ENCODE peak calls at places on chromosomes 6 and 20, in six cellular contexts. One of them, this sample, is unnamed.

GRCh38 chr6:170227521-170227983 is 63.3 kb downstream of the DLL1 start:
- DNase-seq in H1: no peak
- DNase-seq in A549: no peak
- DNase-seq in endothelial cell of umbilical vein: no peak
- DNase-seq in K562: no peak
- DNase-seq in HepG2: no peak
- DNase-seq in this sample: no peak

GRCh38 chr6:121615493-121615892 is 180.0 kb downstream of the GJA1 start:
- DNase-seq in H1: no peak
- DNase-seq in A549: no peak
- DNase-seq in endothelial cell of umbilical vein: peak
- DNase-seq in K562: peak
- DNase-seq in HepG2: no peak
- DNase-seq in this sample: peak

GRCh38 chr20:40493551-40493950 is 195.5 kb downstream of the MAFB start:
- DNase-seq in H1: no peak
- DNase-seq in A549: no peak
- DNase-seq in endothelial cell of umbilical vein: no peak
- DNase-seq in K562: no peak
- DNase-seq in HepG2: no peak
- DNase-seq in this sample: no peak

GRCh38 chr20:6994452-6994851 is 227.0 kb downstream of the BMP2 start:
- DNase-seq in H1: no peak
- DNase-seq in A549: peak
- DNase-seq in endothelial cell of umbilical vein: no peak
- DNase-seq in K562: no peak
- DNase-seq in HepG2: no peak
- DNase-seq in this sample: no peak

GRCh38 chr20:21315138-21315537 is 12.0 kb downstream of the XRN2 start:
- DNase-seq in H1: no peak
- DNase-seq in A549: no peak
- DNase-seq in endothelial cell of umbilical vein: no peak
- DNase-seq in K562: no peak
- DNase-seq in HepG2: no peak
- DNase-seq in this sample: no peak

GRCh38 chr6:42498473-42499128 is 46.9 kb upstream of the TRERF1 start:
- DNase-seq in H1: no peak
- DNase-seq in A549: no peak
- DNase-seq in endothelial cell of umbilical vein: no peak
- DNase-seq in K562: no peak
- DNase-seq in HepG2: peak
- DNase-seq in this sample: peak

GRCh38 chr6:137277971-137278602 is 58.9 kb upstream of the IFNGR1 start:
- DNase-seq in H1: no peak
- DNase-seq in A549: peak
- DNase-seq in endothelial cell of umbilical vein: peak
- DNase-seq in K562: no peak
- DNase-seq in HepG2: peak
- DNase-seq in this sample: peak

GRCh38 chr6:143400258-143401059 is 50.0 kb downstream of the ADAT2 start:
- DNase-seq in H1: no peak
- DNase-seq in A549: no peak
- DNase-seq in endothelial cell of umbilical vein: no peak
- DNase-seq in K562: no peak
- DNase-seq in HepG2: peak
- DNase-seq in this sample: no peak

GRCh38 chr6:53066059-53066406 is 829 bp downstream of the FBXO9 start:
- DNase-seq in H1: no peak
- DNase-seq in A549: peak
- DNase-seq in endothelial cell of umbilical vein: peak
- DNase-seq in K562: peak
- DNase-seq in HepG2: no peak
- DNase-seq in this sample: no peak
- TF ChIP-seq JUN in H1: no peak
- TF ChIP-seq JUN in A549: no peak
- TF ChIP-seq JUN in endothelial cell of umbilical vein: no peak
- TF ChIP-seq JUN in K562: no peak
- TF ChIP-seq JUN in HepG2: no peak
- TF ChIP-seq JUN in this sample: no peak

DNA sequence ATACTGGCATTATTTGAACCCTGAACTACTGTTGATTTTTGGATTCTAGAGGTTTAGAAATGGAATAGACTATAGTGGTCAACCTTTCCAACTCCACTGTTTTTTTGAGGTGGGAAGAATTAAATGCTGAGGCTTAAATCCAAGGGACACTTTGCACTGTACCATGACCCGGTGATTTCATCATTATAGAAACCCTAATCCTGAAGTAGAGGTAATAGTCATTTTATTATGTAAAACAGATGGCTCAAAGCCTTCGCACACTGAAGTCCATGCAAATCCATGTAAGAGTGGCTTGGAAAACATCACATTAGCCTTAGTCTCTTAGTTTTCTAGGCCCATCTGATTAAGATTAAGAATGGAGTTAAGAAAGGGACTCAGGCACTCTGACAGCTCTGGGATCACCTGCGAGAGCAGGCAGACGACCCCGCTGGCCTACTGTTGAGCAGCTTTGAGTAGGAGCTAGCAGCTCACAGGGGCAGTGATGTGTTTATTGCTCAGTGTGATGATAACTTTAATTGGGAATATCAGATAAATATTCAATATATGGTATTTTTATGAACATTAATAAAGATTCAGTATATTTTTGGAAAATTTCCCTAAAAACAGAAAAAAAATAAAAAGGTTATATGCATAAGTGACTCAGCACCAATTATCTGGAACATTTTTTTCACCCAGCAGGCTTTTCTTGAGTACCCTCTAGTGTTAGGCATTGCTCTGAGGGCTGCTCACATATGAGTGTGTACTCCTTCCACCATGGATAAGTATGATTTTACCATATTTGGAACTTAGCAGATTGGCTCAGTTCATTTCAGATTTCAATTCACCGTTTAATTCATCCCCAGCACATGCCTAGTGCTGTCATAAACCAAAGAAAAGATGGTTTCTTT is 13.4 kb downstream of the SLX4IP start:
- DNase-seq in H1: no peak
- DNase-seq in A549: no peak
- DNase-seq in endothelial cell of umbilical vein: no peak
- DNase-seq in K562: no peak
- DNase-seq in HepG2: no peak
- DNase-seq in this sample: no peak
- TF ChIP-seq JUN in H1: no peak
- TF ChIP-seq JUN in A549: no peak
- TF ChIP-seq JUN in endothelial cell of umbilical vein: no peak
- TF ChIP-seq JUN in K562: no peak
- TF ChIP-seq JUN in HepG2: no peak
- TF ChIP-seq JUN in this sample: no peak

DNA sequence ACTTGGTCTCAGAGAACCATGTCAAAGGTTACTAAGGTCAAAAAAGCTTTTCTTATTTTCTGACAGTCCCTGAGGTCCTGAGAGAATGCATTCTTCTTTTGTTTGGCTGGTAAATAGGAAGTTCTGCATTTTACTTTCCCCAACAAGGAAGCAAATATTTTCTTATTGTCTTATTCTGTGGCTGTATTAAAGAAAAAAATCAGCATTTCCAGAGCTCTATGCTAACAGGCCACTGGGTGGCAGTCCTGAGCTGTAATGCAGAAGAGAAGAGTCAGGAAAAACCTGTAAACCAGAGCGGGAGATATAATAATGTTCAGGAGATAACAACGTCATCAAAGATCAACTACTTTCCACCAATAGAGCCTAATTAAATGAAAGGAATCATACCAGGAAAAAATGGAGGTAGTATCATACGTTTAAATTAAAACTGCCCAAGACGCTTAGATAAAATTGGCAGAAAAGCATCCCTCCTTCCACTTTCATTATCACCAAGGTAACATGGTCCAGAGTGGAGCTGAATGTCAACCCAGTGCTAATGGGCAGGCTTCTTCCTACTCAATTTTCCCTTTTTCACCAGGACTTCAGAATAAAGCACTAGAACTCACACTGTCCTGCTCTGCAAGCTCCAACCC is 55.6 kb upstream of the CARMIL1 start:
- DNase-seq in H1: peak
- DNase-seq in A549: peak
- DNase-seq in endothelial cell of umbilical vein: peak
- DNase-seq in K562: peak
- DNase-seq in HepG2: peak
- DNase-seq in this sample: peak
- TF ChIP-seq JUN in H1: no peak
- TF ChIP-seq JUN in A549: no peak
- TF ChIP-seq JUN in endothelial cell of umbilical vein: no peak
- TF ChIP-seq JUN in K562: no peak
- TF ChIP-seq JUN in HepG2: no peak
- TF ChIP-seq JUN in this sample: no peak

GRCh38 chr6:34671801-34672656 is 24.5 kb downstream of the ILRUN start:
- DNase-seq in H1: no peak
- DNase-seq in A549: no peak
- DNase-seq in endothelial cell of umbilical vein: peak
- DNase-seq in K562: peak
- DNase-seq in HepG2: no peak
- DNase-seq in this sample: no peak
- TF ChIP-seq JUN in H1: no peak
- TF ChIP-seq JUN in A549: no peak
- TF ChIP-seq JUN in endothelial cell of umbilical vein: no peak
- TF ChIP-seq JUN in K562: no peak
- TF ChIP-seq JUN in HepG2: no peak
- TF ChIP-seq JUN in this sample: no peak

GRCh38 chr6:32883789-32884188 is 29.8 kb downstream of the PSMB9 start:
- DNase-seq in H1: no peak
- DNase-seq in A549: no peak
- DNase-seq in endothelial cell of umbilical vein: no peak
- DNase-seq in K562: no peak
- DNase-seq in HepG2: no peak
- DNase-seq in this sample: no peak

GRCh38 chr6:32882879-32883250 is 28.9 kb downstream of the PSMB9 start:
- DNase-seq in H1: no peak
- DNase-seq in A549: no peak
- DNase-seq in endothelial cell of umbilical vein: no peak
- DNase-seq in K562: no peak
- DNase-seq in HepG2: no peak
- DNase-seq in this sample: no peak

GRCh38 chr6:32888576-32888975 is 34.6 kb downstream of the PSMB9 start:
- DNase-seq in H1: no peak
- DNase-seq in A549: no peak
- DNase-seq in endothelial cell of umbilical vein: no peak
- DNase-seq in K562: no peak
- DNase-seq in HepG2: no peak
- DNase-seq in this sample: no peak

GRCh38 chr6:32886674-32887383 is 32.8 kb downstream of the PSMB9 start:
- DNase-seq in H1: no peak
- DNase-seq in A549: no peak
- DNase-seq in endothelial cell of umbilical vein: peak
- DNase-seq in K562: no peak
- DNase-seq in HepG2: no peak
- DNase-seq in this sample: no peak

DNA sequence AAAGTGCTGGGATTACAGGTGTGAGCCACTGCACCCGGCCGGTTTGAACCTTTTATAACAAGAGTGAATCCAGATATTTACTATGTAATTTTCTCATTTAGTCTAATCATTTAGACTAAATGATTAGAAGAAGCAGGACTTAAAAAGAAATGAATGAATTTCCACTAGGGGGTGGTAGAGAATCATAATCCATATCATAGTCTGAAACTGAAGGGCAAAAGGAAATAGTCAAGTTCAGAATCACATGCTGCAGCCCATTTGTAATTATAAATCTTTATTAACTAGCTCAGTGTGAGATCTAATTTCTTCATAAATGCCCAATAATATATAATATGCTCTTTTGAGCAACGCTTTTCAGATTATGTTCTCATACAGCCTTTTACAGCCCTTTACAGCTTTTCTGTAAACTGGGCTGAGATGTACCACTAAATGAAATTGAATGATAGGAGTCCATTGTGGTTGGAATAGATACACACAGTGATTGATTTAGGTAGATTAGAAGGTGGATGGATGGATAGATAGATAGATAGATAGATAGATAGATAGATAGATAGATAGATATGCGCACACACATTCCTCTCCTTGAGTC is 31.8 kb downstream of the PSMB9 start:
- DNase-seq in H1: no peak
- DNase-seq in A549: peak
- DNase-seq in endothelial cell of umbilical vein: peak
- DNase-seq in K562: peak
- DNase-seq in HepG2: peak
- DNase-seq in this sample: no peak
- TF ChIP-seq JUN in H1: no peak
- TF ChIP-seq JUN in A549: no peak
- TF ChIP-seq JUN in endothelial cell of umbilical vein: no peak
- TF ChIP-seq JUN in K562: no peak
- TF ChIP-seq JUN in HepG2: no peak
- TF ChIP-seq JUN in this sample: no peak

DNA sequence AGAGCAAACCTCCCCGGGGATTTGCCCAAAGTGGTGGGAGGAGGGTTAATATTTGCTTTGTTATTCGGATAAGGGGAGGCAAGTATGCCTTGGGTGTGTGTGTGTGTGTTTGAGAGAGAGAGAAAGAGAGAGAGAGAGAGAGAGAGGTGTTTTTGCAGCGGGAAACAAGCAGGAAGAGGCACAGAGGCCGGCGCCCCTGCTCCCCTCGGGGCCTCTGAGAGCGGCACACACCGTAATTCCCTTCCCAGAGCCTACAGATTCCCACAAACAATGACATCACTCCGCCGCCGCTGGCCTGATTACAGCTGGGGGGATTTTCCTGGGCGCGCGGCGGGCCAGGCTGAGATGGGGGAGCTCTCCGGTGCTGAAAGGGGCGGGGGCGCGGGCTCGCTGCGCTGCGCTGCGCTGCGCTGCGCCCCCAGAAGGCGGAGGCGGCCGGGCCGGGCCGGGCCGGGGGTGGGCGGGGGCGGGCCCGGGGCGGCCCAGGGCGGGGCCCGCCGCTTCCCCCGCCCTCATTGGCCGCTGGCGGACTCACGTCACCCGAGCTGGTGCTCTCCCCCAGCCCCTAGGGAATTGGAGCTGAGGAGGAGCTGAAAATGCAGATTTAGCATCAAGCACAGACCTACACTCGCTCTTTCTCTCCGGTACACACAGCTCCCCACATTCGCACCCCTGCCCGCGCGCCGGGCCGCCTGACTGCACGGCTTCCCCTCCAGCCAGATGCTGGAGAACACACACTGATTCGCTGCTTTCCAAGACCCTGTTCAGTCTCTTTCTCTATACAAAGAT is at the start of gene PCSK2:
- DNase-seq in H1: peak
- DNase-seq in A549: peak
- DNase-seq in endothelial cell of umbilical vein: no peak
- DNase-seq in K562: peak
- DNase-seq in HepG2: no peak
- DNase-seq in this sample: peak
- TF ChIP-seq JUN in H1: peak
- TF ChIP-seq JUN in A549: no peak
- TF ChIP-seq JUN in endothelial cell of umbilical vein: no peak
- TF ChIP-seq JUN in K562: no peak
- TF ChIP-seq JUN in HepG2: no peak
- TF ChIP-seq JUN in this sample: peak

GRCh38 chr6:153096792-153097191 is 34.3 kb downstream of the RGS17 start:
- DNase-seq in H1: no peak
- DNase-seq in A549: no peak
- DNase-seq in endothelial cell of umbilical vein: no peak
- DNase-seq in K562: no peak
- DNase-seq in HepG2: no peak
- DNase-seq in this sample: no peak
- TF ChIP-seq JUN in H1: no peak
- TF ChIP-seq JUN in A549: no peak
- TF ChIP-seq JUN in endothelial cell of umbilical vein: no peak
- TF ChIP-seq JUN in K562: no peak
- TF ChIP-seq JUN in HepG2: no peak
- TF ChIP-seq JUN in this sample: no peak

GRCh38 chr6:37306624-37307222 is 47.1 kb upstream of the RNF8 start:
- DNase-seq in H1: no peak
- DNase-seq in A549: no peak
- DNase-seq in endothelial cell of umbilical vein: no peak
- DNase-seq in K562: no peak
- DNase-seq in HepG2: no peak
- DNase-seq in this sample: no peak
- TF ChIP-seq JUN in H1: no peak
- TF ChIP-seq JUN in A549: no peak
- TF ChIP-seq JUN in endothelial cell of umbilical vein: no peak
- TF ChIP-seq JUN in K562: no peak
- TF ChIP-seq JUN in HepG2: no peak
- TF ChIP-seq JUN in this sample: no peak